ENCODE peak calls at places on chromosome 1, in nine cellular contexts. D is A549, H is upper lobe of left lung, T is stomach, E is suprapubic skin, M is tibial nerve, F is esophagus muscularis mucosa, L is transverse colon, I is K562. W is an unnamed sample.

GRCh38 chr1:51019811-51020210 is 49.8 kb downstream of the CDKN2C start:
- DNase-seq in E (no peak), H (no peak), L (no peak), I (no peak), M (no peak), T (no peak), D (no peak), F (no peak), W (no peak)

GRCh38 chr1:104830534-104830933 is 1080.8 kb downstream of the AMY1C start:
- DNase-seq in I (no peak), D (no peak), T (no peak), H (no peak), L (no peak), E (no peak), M (no peak), F (no peak), W (no peak)

GRCh38 chr1:24536391-24536840 is 19.5 kb upstream of the NCMAP start:
- DNase-seq in T (peak), D (peak), H (peak), I (no peak), M (no peak), F (no peak), E (no peak), L (peak), W (no peak)

GRCh38 chr1:66890621-66891020 is 34.0 kb downstream of the DNAI4 start:
- DNase-seq in T (no peak), E (no peak), F (no peak), M (no peak), D (no peak), H (no peak), I (no peak), L (no peak), W (no peak)

GRCh38 chr1:54407201-54407956 is 1.2 kb upstream of the SSBP3 start:
- DNase-seq in H (peak), E (peak), I (peak), M (peak), L (peak), F (no peak), D (peak), T (peak), W (peak)

GRCh38 chr1:47865881-47866535 is 131.2 kb downstream of the TRABD2B start:
- DNase-seq in T (no peak), I (no peak), M (no peak), F (no peak), D (peak), L (no peak), E (no peak), H (no peak), W (no peak)

GRCh38 chr1:228310162-228310792 is 96.4 kb downstream of the TRIM11 start:
- DNase-seq in I (no peak), L (no peak), F (no peak), D (no peak), M (no peak), T (no peak), E (no peak), H (no peak), W (no peak)

GRCh38 chr1:70334436-70334835 is 20.1 kb downstream of the ANKRD13C start:
- DNase-seq in I (no peak), E (no peak), H (no peak), D (no peak), F (no peak), L (no peak), T (no peak), M (no peak), W (no peak)

GRCh38 chr1:10679521-10680220 is 116.8 kb downstream of the CASZ1 start:
- DNase-seq in H (peak), F (no peak), E (no peak), L (peak), M (no peak), T (peak), I (peak), D (peak), W (no peak)

GRCh38 chr1:24695202-24695974 is 49.9 kb upstream of the CLIC4 start:
- DNase-seq in L (no peak), H (peak), E (no peak), T (no peak), F (no peak), M (no peak), I (peak), D (no peak), W (no peak)

GRCh38 chr1:184387069-184387870 is 441 bp downstream of the C1orf21 start:
- DNase-seq in H (peak), E (peak), L (peak), F (no peak), D (peak), T (no peak), M (no peak), I (no peak), W (peak)

GRCh38 chr1:159947942-159948341 is 2.5 kb upstream of the IGSF9 start:
- DNase-seq in M (no peak), I (no peak), F (no peak), T (no peak), E (no peak), H (no peak), L (peak), D (no peak), W (no peak)
- TF ChIP-seq EP300 in M (no peak), I (no peak), F (no peak), T (no peak), E (no peak), H (no peak), L (no peak), D (no peak), W (no peak)

GRCh38 chr1:90488451-90488850 is 228.7 kb downstream of the BARHL2 start:
- DNase-seq in I (no peak), E (no peak), F (no peak), H (no peak), L (no peak), M (no peak), T (no peak), D (no peak), W (no peak)
- TF ChIP-seq EP300 in I (no peak), E (no peak), F (no peak), H (no peak), L (no peak), M (no peak), T (no peak), D (no peak), W (no peak)

DNA sequence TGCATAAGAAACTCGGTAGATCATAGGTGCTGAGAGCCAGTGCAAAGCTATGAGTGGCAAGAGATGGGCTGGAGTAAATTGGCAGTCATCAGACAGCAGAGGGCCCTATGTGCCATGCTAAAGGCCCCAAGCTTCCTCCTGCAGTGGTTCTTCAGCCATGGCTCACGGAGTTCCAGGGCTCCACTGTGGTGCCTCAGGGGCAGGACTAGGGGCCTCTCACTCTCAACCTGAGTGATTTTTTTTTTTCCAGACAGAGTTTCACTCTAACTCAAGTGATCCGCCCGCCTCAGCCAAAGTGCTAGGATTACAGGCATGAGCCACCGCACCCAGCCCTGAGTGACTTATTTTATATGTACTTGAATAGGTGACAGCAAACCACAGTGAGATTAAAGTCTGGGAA is 10.4 kb upstream of the GJA8 start:
- DNase-seq in D (peak), T (no peak), H (no peak), I (no peak), L (no peak), E (no peak), M (no peak), F (peak), W (no peak)
- TF ChIP-seq EP300 in D (no peak), T (no peak), H (no peak), I (no peak), L (no peak), E (no peak), M (no peak), F (no peak), W (no peak)

DNA sequence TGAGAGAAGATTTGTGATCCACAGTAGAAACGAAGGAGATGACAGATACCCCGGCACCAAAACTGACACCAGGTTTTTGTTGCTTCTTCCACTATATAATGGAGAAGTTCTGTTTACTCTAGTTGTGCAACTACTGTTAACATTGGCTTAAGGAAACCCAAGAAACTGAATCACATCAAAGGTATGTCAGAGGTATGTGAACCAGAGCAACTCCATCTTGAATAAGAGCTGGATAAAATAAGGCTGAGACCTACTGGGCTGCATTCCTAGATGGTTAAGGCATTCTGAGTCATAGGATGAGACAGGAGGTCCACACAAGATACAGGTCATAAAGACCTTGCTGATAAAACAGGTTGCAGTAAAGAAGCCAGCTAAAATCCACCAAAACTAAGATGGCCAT is 173.7 kb upstream of the CAMK1G start:
- DNase-seq in F (no peak), L (no peak), H (no peak), T (no peak), E (no peak), M (no peak), D (peak), I (no peak), W (no peak)
- TF ChIP-seq EP300 in F (no peak), L (no peak), H (no peak), T (no peak), E (no peak), M (no peak), D (peak), I (no peak), W (no peak)

DNA sequence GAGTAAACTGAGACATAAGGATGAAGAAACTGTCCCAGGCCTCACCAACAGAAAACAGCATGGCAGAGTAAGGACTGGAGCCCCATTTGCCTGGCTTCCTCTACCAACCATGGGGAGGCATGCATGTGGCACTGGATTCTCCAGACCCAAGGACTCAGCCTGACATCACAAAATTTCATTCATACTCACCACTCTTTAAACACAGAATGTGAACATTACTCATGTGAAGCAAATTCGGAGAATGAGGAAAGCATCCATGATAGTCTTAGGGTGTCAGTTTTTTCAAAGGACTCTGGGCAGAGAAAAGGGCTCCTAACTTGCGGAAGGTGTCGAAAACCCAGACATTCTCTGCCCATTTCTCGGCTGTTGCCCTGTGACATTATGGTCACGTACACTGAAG is 83.9 kb downstream of the PCNX2 start:
- DNase-seq in D (peak), I (no peak), T (no peak), H (no peak), L (no peak), M (no peak), E (no peak), F (no peak), W (no peak)
- TF ChIP-seq EP300 in D (no peak), I (no peak), T (no peak), H (no peak), L (no peak), M (no peak), E (no peak), F (no peak), W (no peak)

GRCh38 chr1:205268846-205269680 is 41.3 kb downstream of the TMCC2 start:
- DNase-seq in E (no peak), D (no peak), T (no peak), H (no peak), M (no peak), I (no peak), F (no peak), L (no peak), W (no peak)

GRCh38 chr1:205266584-205267305 is 39.0 kb downstream of the TMCC2 start:
- DNase-seq in F (no peak), I (no peak), E (no peak), M (no peak), L (no peak), D (no peak), T (no peak), H (no peak), W (no peak)

GRCh38 chr1:205270271-205270670 is 42.5 kb downstream of the TMCC2 start:
- DNase-seq in D (no peak), M (no peak), T (no peak), E (no peak), F (no peak), L (no peak), I (no peak), H (no peak), W (no peak)

GRCh38 chr1:205269711-205270110 is 42.0 kb downstream of the TMCC2 start:
- DNase-seq in E (no peak), H (no peak), F (no peak), M (no peak), I (no peak), D (no peak), T (no peak), L (no peak), W (no peak)

GRCh38 chr1:205267306-205267902 is 39.7 kb downstream of the TMCC2 start:
- DNase-seq in I (peak), T (no peak), H (no peak), M (no peak), L (no peak), E (no peak), D (no peak), F (no peak), W (no peak)
- TF ChIP-seq EP300 in I (peak), T (no peak), H (no peak), M (no peak), L (no peak), E (no peak), D (no peak), F (no peak), W (no peak)

GRCh38 chr1:181458419-181458818 is 24.9 kb upstream of the CACNA1E start:
- DNase-seq in F (peak), H (no peak), T (no peak), E (no peak), M (no peak), I (no peak), L (no peak), D (no peak), W (no peak)
- TF ChIP-seq EP300 in F (no peak), H (no peak), T (no peak), E (no peak), M (no peak), I (no peak), L (no peak), D (no peak), W (no peak)

W was measured in ovary.